ENCODE peak calls at places on chromosomes 2 and 18, in six cellular contexts. B, C, M, I, D and V are unnamed samples. For H3K27me3, the result is how much of the 10 kb centered on the place peaks cover.

GRCh38 chr18:13222371-13223281 is 4.1 kb downstream of the LDLRAD4 start:
- DNase-seq in B (peak), C (no peak), M (no peak), I (peak), D (peak), V (no peak)

GRCh38 chr2:133888816-133889215 is 320.6 kb upstream of the NCKAP5 start:
- DNase-seq in B (no peak), C (no peak), M (no peak), I (no peak), D (no peak), V (no peak)

GRCh38 chr2:188787002-188787660 is 187.0 kb upstream of the COL3A1 start:
- DNase-seq in B (peak), C (peak), M (no peak), I (peak), D (no peak), V (peak)

GRCh38 chr18:47912343-47912742 is 18.1 kb downstream of the SMAD2 start:
- DNase-seq in B (no peak), C (peak), M (no peak), I (no peak), D (no peak), V (peak)

GRCh38 chr2:215332876-215333600 is 21.2 kb downstream of the ATIC start:
- DNase-seq in B (no peak), C (no peak), M (no peak), I (no peak), D (no peak), V (no peak)

GRCh38 chr2:54148391-54148790 is 33.0 kb downstream of the ACYP2 start:
- DNase-seq in B (no peak), C (no peak), M (no peak), I (no peak), D (no peak), V (no peak)

GRCh38 chr18:74375999-74376398 is 60.4 kb downstream of the C18orf63 start:
- DNase-seq in B (no peak), C (peak), M (no peak), I (peak), D (no peak), V (no peak)

GRCh38 chr2:233513953-233514655 is 52.5 kb downstream of the USP40 start:
- DNase-seq in B (no peak), C (no peak), M (no peak), I (no peak), D (no peak), V (no peak)

GRCh38 chr2:27264753-27265535 is 2.1 kb upstream of the SLC30A3 start:
- DNase-seq in B (peak), C (peak), M (peak), I (peak), D (peak), V (no peak)

GRCh38 chr2:85009019-85009618 is 38.2 kb downstream of the KCMF1 start:
- DNase-seq in B (no peak), C (no peak), M (no peak), I (no peak), D (no peak), V (no peak)

GRCh38 chr2:62939735-62940491 is 110.7 kb upstream of the OTX1 start:
- DNase-seq in B (peak), C (peak), M (no peak), I (peak), D (no peak), V (peak)

GRCh38 chr2:20557635-20558034 is 93.3 kb downstream of the HS1BP3 start:
- DNase-seq in B (no peak), C (no peak), M (no peak), I (no peak), D (no peak), V (no peak)

GRCh38 chr2:145563752-145564615 is 1044.1 kb upstream of the ZEB2 start:
- DNase-seq in B (peak), C (peak), M (no peak), I (no peak), D (no peak), V (peak)

GRCh38 chr2:235542728-235543125 is 48.9 kb downstream of the AGAP1 start:
- DNase-seq in B (no peak), C (no peak), M (no peak), I (no peak), D (no peak), V (no peak)

GRCh38 chr2:38775921-38776225 is 2.1 kb upstream of the GEMIN6 start:
- DNase-seq in B (no peak), C (no peak), M (no peak), I (no peak), D (no peak), V (no peak)

GRCh38 chr18:24827500-24827899 is 367.1 kb downstream of the HRH4 start:
- DNase-seq in B (no peak), C (no peak), M (no peak), I (peak), D (no peak), V (no peak)

GRCh38 chr18:79853303-79853992 is 55.7 kb downstream of the KCNG2 start:
- DNase-seq in B (no peak), C (no peak), M (no peak), I (no peak), D (no peak), V (no peak)

GRCh38 chr2:215973954-215974699 is 39.2 kb downstream of the MREG start:
- DNase-seq in B (no peak), C (peak), M (no peak), I (peak), D (no peak), V (peak)

GRCh38 chr2:106095478-106096392 is 98.4 kb downstream of the UXS1 start:
- DNase-seq in B (no peak), C (no peak), M (peak), I (no peak), D (no peak), V (no peak)

GRCh38 chr2:203583696-203584095 is 48.6 kb upstream of the RAPH1 start:
- DNase-seq in B (peak), C (peak), M (no peak), I (peak), D (no peak), V (peak)

GRCh38 chr2:20465716-20466391 is 19.0 kb downstream of the RHOB start:
- DNase-seq in B (no peak), C (no peak), M (no peak), I (no peak), D (no peak), V (no peak)

GRCh38 chr2:223725494-223725893 is 111.9 kb downstream of the AP1S3 start:
- DNase-seq in B (peak), C (peak), M (no peak), I (peak), D (no peak), V (peak)

GRCh38 chr2:159035790-159036411 is 67.5 kb downstream of the TANC1 start:
- DNase-seq in B (peak), C (peak), M (no peak), I (peak), D (no peak), V (peak)

GRCh38 chr2:222127660-222128059 is 171.1 kb downstream of the PAX3 start:
- DNase-seq in B (no peak), C (no peak), M (no peak), I (no peak), D (no peak), V (no peak)

GRCh38 chr18:73462092-73462491 is 594.3 kb upstream of the NETO1 start:
- DNase-seq in B (peak), C (peak), M (no peak), I (peak), D (no peak), V (peak)

GRCh38 chr2:69436594-69436936 is 670 bp downstream of the NFU1 start:
- DNase-seq in B (peak), C (peak), M (no peak), I (peak), D (no peak), V (no peak)

GRCh38 chr2:31138037-31138962 is at the start of gene GALNT14:
- DNase-seq in B (peak), C (peak), M (no peak), I (peak), D (peak), V (peak)

GRCh38 chr18:10953672-10954071 is 195.7 kb downstream of the PIEZO2 start:
- DNase-seq in B (no peak), C (no peak), M (no peak), I (no peak), D (no peak), V (no peak)

GRCh38 chr2:197198890-197199289 is 111.7 kb downstream of the ANKRD44 start:
- DNase-seq in B (no peak), C (peak), M (peak), I (no peak), D (peak), V (no peak)

GRCh38 chr2:16015903-16016265 is 75.5 kb downstream of the MYCN start:
- DNase-seq in B (no peak), C (no peak), M (no peak), I (no peak), D (no peak), V (no peak)
- H3K27me3 ChIP-seq in B (under half), C (under half), M (under half), I (under half), D (under half), V (under half)

GRCh38 chr18:9517869-9518268 is 42.6 kb downstream of the RALBP1 start:
- DNase-seq in B (no peak), C (no peak), M (no peak), I (no peak), D (no peak), V (no peak)
- H3K27ac ChIP-seq in B (no peak), C (no peak), M (no peak), I (no peak), D (no peak), V (no peak)

GRCh38 chr2:127220102-127220806 is at the start of gene CYP27C1:
- DNase-seq in B (peak), C (no peak), M (no peak), I (peak), D (no peak), V (peak)

GRCh38 chr2:127218843-127219715 is 1.0 kb downstream of the CYP27C1 start:
- DNase-seq in B (peak), C (no peak), M (no peak), I (peak), D (no peak), V (no peak)

GRCh38 chr2:127217470-127218325 is 2.4 kb downstream of the CYP27C1 start:
- DNase-seq in B (peak), C (peak), M (no peak), I (peak), D (no peak), V (peak)

GRCh38 chr2:127220807-127221527 is 868 bp upstream of the CYP27C1 start:
- DNase-seq in B (peak), C (no peak), M (no peak), I (no peak), D (no peak), V (no peak)

GRCh38 chr2:127219716-127220090 is 396 bp downstream of the CYP27C1 start:
- DNase-seq in B (peak), C (no peak), M (no peak), I (peak), D (no peak), V (no peak)
- H3K27me3 ChIP-seq in B (under half), C (under half), M (under half), I (under half), D (half or more), V (under half)

GRCh38 chr18:63890226-63890949 is 2.9 kb downstream of the SERPINB2 start:
- DNase-seq in B (no peak), C (no peak), M (no peak), I (no peak), D (no peak), V (no peak)

GRCh38 chr18:63887424-63887823 is at the start of gene SERPINB2:
- DNase-seq in B (no peak), C (peak), M (no peak), I (peak), D (no peak), V (peak)

GRCh38 chr18:63889641-63890040 is 2.1 kb downstream of the SERPINB2 start:
- DNase-seq in B (no peak), C (no peak), M (no peak), I (no peak), D (no peak), V (no peak)

GRCh38 chr18:63890950-63891304 is 3.4 kb downstream of the SERPINB2 start:
- DNase-seq in B (no peak), C (no peak), M (no peak), I (no peak), D (no peak), V (peak)

DNA sequence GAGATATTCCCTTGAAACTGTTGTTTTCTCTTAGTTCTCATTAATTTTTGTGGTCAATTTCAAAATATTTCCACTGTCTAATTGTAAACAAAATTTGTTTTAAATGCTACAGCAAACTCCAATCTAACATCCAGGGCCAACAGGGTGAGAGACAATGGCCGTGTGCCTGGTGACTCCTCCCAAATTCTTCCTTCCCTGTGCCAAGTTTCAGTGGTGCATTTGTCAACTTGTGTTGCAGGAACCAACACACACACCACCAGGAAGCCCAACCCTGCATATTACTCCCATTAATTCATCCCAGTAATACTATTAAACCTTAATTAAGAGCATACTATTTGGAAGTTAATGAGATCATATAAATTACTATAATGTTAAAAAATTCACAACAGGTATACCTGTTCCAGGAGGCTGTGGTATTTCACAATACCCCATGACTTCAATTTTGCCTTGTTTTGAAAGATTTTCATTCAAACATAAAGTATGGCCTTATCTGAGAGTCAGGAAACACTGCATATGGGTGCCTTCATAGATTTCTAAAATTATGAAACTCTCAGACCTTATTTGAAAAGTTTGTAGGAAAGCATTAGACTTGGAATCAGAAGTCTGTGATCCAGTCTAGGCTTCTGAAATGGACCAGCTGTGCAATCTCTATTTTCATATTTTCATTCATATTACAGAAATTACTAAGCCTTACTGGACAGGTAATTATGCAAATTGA is 1.1 kb downstream of the SERPINB2 start:
- DNase-seq in B (no peak), C (peak), M (no peak), I (peak), D (no peak), V (peak)
- H3K27ac ChIP-seq in B (no peak), C (peak), M (no peak), I (no peak), D (no peak), V (peak)

DNA sequence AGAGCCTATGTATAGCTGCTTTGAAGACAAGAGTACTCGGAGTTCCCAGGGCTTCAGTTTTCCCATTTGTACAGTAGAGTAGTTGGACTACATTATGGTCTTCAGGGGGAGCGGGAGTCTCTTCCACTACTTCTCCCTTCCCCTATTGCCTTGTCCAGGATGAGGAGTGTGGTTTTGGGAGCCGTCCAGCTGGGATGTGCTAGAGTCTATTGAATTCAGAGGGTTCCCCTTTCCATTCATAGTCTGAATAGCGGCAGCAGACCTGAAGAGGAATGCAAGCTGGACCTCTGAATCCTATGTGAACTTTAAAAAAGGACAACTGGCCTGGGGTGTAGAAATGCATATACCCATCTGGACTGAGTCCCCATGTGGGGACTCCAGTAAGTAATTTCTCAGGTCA is 43.5 kb upstream of the EPG5 start:
- DNase-seq in B (peak), C (no peak), M (no peak), I (no peak), D (no peak), V (no peak)
- H3K27me3 ChIP-seq in B (under half), C (under half), M (under half), I (under half), D (under half), V (under half)

GRCh38 chr2:28637648-28638047 is 114.0 kb upstream of the PPP1CB start:
- DNase-seq in B (no peak), C (no peak), M (no peak), I (no peak), D (no peak), V (no peak)
- H3K27ac ChIP-seq in B (no peak), C (no peak), M (no peak), I (no peak), D (peak), V (no peak)

GRCh38 chr2:209511637-209512036 is 87.8 kb downstream of the MAP2 start:
- DNase-seq in B (no peak), C (peak), M (no peak), I (no peak), D (no peak), V (no peak)
- H3K27me3 ChIP-seq in B (under half), C (under half), M (under half), I (under half), D (under half), V (under half)

GRCh38 chr2:55159037-55159651 is 72.9 kb downstream of the CLHC1 start:
- DNase-seq in B (no peak), C (no peak), M (no peak), I (no peak), D (peak), V (no peak)
- H3K27ac ChIP-seq in B (no peak), C (no peak), M (no peak), I (no peak), D (peak), V (no peak)